ENCODE peak calls at places on chromosome 10, in four cellular contexts. V is caudate nucleus, H is prostate gland, C is SW 1271. E is an unnamed sample.

GRCh38 chr10:89520711-89521110 is 14.7 kb downstream of the SLC16A12 start:
- DNase-seq in V (no peak), H (no peak), C (no peak), E (no peak)

GRCh38 chr10:102646610-102647432 is 2.5 kb downstream of the TRIM8 start:
- DNase-seq in V (peak; percentile 66), H (peak; percentile 54), C (no peak), E (no peak)

GRCh38 chr10:78964952-78965633 is 103.7 kb upstream of the ZMIZ1 start:
- DNase-seq in V (peak; percentile 72), H (peak; percentile 50), C (peak; percentile 38), E (peak; percentile 41)

GRCh38 chr10:43846187-43846680 is 197.6 kb upstream of the ZNF32 start:
- DNase-seq in V (no peak), H (no peak), C (no peak), E (no peak)

GRCh38 chr10:63273575-63273974 is 140.4 kb downstream of the NRBF2 start:
- DNase-seq in V (no peak), H (no peak), C (no peak), E (no peak)

GRCh38 chr10:58755688-58756087 is 243.0 kb downstream of the BICC1 start:
- DNase-seq in V (no peak), H (peak; percentile 18), C (no peak), E (no peak)

GRCh38 chr10:11750420-11750819 is 8.2 kb downstream of the ECHDC3 start:
- DNase-seq in V (no peak), H (no peak), C (no peak), E (no peak)

GRCh38 chr10:59362184-59362966 is at the start of gene FAM13C:
- DNase-seq in V (peak; percentile 81), H (peak; percentile 83), C (no peak), E (peak; percentile 34)

GRCh38 chr10:70381491-70382421 is 669 bp downstream of the LRRC20 start:
- DNase-seq in V (peak; percentile 57), H (no peak), C (no peak), E (no peak)

GRCh38 chr10:61757525-61758397 is 95.0 kb downstream of the CABCOCO1 start:
- DNase-seq in V (no peak), H (no peak), C (no peak), E (no peak)

GRCh38 chr10:82148764-82149163 is 273.8 kb downstream of the NRG3 start:
- DNase-seq in V (no peak), H (no peak), C (no peak), E (no peak)

GRCh38 chr10:78520737-78521430 is 487.2 kb downstream of the RPS24 start:
- DNase-seq in V (no peak), H (no peak), C (no peak), E (no peak)

GRCh38 chr10:22803201-22803895 is 89.0 kb upstream of the PIP4K2A start:
- DNase-seq in V (no peak), H (no peak), C (no peak), E (no peak)

GRCh38 chr10:34273340-34273739 is 541.8 kb downstream of the PARD3 start:
- DNase-seq in V (no peak), H (no peak), C (no peak), E (no peak)

GRCh38 chr10:114821915-114822770 is 563 bp downstream of the FHIP2A start:
- DNase-seq in V (peak; percentile 54), H (peak; percentile 24), C (no peak), E (peak; percentile 9)

GRCh38 chr10:76106611-76107010 is 675.2 kb downstream of the LRMDA start:
- DNase-seq in V (no peak), H (no peak), C (no peak), E (no peak)

GRCh38 chr10:77036993-77037734 is 600.4 kb downstream of the KCNMA1 start:
- DNase-seq in V (no peak), H (no peak), C (no peak), E (no peak)

GRCh38 chr10:88493676-88494483 is 89.2 kb downstream of the RNLS start:
- DNase-seq in V (no peak), H (no peak), C (no peak), E (no peak)

GRCh38 chr10:62919776-62920175 is 103.6 kb upstream of the EGR2 start:
- DNase-seq in V (no peak), H (no peak), C (no peak), E (no peak)

GRCh38 chr10:96587255-96588059 is 645 bp upstream of the TM9SF3 start:
- DNase-seq in V (no peak), H (peak; percentile 48), C (no peak), E (peak; percentile 42)

GRCh38 chr10:21314234-21314633 is 211.2 kb downstream of the SKIDA1 start:
- DNase-seq in V (no peak), H (no peak), C (no peak), E (no peak)

GRCh38 chr10:34740321-34740720 is 74.8 kb downstream of the PARD3 start:
- DNase-seq in V (peak; percentile 19), H (no peak), C (no peak), E (no peak)

GRCh38 chr10:95560288-95561199 is 627 bp downstream of the SORBS1 start:
- DNase-seq in V (peak; percentile 54), H (peak; percentile 56), C (no peak), E (peak; percentile 45)

GRCh38 chr10:103021897-103022286 is 103.8 kb downstream of the CNNM2 start:
- DNase-seq in V (no peak), H (no peak), C (no peak), E (no peak)

GRCh38 chr10:103042908-103043307 is 124.8 kb downstream of the CNNM2 start:
- DNase-seq in V (no peak), H (no peak), C (no peak), E (no peak)

GRCh38 chr10:42836096-42836495 is 53.5 kb downstream of the BMS1 start:
- DNase-seq in V (no peak), H (no peak), C (no peak), E (no peak)

GRCh38 chr10:130003787-130004613 is 39.9 kb upstream of the EBF3 start:
- DNase-seq in V (no peak), H (no peak), C (no peak), E (no peak)

GRCh38 chr10:62264702-62265436 is 3.8 kb downstream of the RTKN2 start:
- DNase-seq in V (no peak), H (no peak), C (peak; percentile 74), E (no peak)

GRCh38 chr10:5284311-5285057 is 80.3 kb upstream of the UCN3 start:
- DNase-seq in V (no peak), H (no peak), C (no peak), E (no peak)

GRCh38 chr10:26969145-26969926 is 108.6 kb upstream of the ABI1 start:
- DNase-seq in V (no peak), H (no peak), C (no peak), E (no peak)